ENCODE peak calls at places on chromosome 4, in nine cellular contexts. Y is dorsolateral prefrontal cortex, B is H7, P is right atrium auricular region, D is body of pancreas, M is heart left ventricle, T is astrocyte of the spinal cord, O is right cardiac atrium, F is GM23248. Q is an unnamed sample.

GRCh38 chr4:54403700-54404453 is 174.8 kb downstream of the PDGFRA start:
- DNase-seq in O (no peak), Y (no peak), T (no peak), D (no peak), P (no peak), M (no peak), F (no peak), B (no peak), Q (no peak)

GRCh38 chr4:32136081-32136787 is 1416.1 kb downstream of the PCDH7 start:
- DNase-seq in Y (no peak), T (no peak), B (no peak), F (no peak), O (no peak), P (no peak), M (no peak), D (no peak), Q (no peak)

GRCh38 chr4:68373513-68373912 is 23.6 kb upstream of the YTHDC1 start:
- DNase-seq in T (peak), Y (peak), F (peak), P (peak), D (peak), O (peak), B (peak), M (peak), Q (peak)

GRCh38 chr4:170014359-170015008 is 11.7 kb downstream of the MFAP3L start:
- DNase-seq in F (peak), Y (no peak), B (no peak), T (peak), P (no peak), D (no peak), M (no peak), O (no peak), Q (peak)

GRCh38 chr4:151859646-151860045 is 98.8 kb upstream of the GATB start:
- DNase-seq in B (no peak), D (no peak), F (no peak), Y (no peak), T (no peak), O (no peak), M (no peak), P (no peak), Q (no peak)

GRCh38 chr4:18020145-18020670 is 1.3 kb downstream of the LCORL start:
- DNase-seq in D (no peak), Y (no peak), P (no peak), M (no peak), T (peak), F (peak), O (peak), B (peak), Q (peak)

GRCh38 chr4:85522836-85523235 is 47.9 kb downstream of the ARHGAP24 start:
- DNase-seq in P (no peak), Y (no peak), D (no peak), O (no peak), M (no peak), T (peak), B (no peak), F (no peak), Q (no peak)

GRCh38 chr4:154566639-154567204 is 3.9 kb downstream of the FGB start:
- DNase-seq in Y (no peak), T (peak), F (no peak), O (no peak), D (no peak), B (no peak), P (no peak), M (no peak), Q (no peak)

GRCh38 chr4:101018836-101019235 is 328.5 kb downstream of the PPP3CA start:
- DNase-seq in Y (no peak), D (no peak), T (no peak), O (peak), M (no peak), F (no peak), P (no peak), B (no peak), Q (no peak)

GRCh38 chr4:58313444-58313843 is 1203.3 kb upstream of the IGFBP7 start:
- DNase-seq in T (no peak), M (no peak), D (no peak), Y (no peak), O (no peak), P (no peak), B (no peak), F (no peak), Q (no peak)

GRCh38 chr4:141926414-141926813 is 290.0 kb downstream of the IL15 start:
- DNase-seq in F (no peak), B (no peak), O (no peak), Y (no peak), P (no peak), T (no peak), D (no peak), M (no peak), Q (no peak)

GRCh38 chr4:40311811-40312346 is 23.3 kb upstream of the CHRNA9 start:
- DNase-seq in Y (no peak), P (no peak), M (no peak), F (no peak), T (no peak), O (no peak), B (no peak), D (no peak), Q (no peak)

GRCh38 chr4:150115851-150116250 is 37.6 kb downstream of the DCLK2 start:
- DNase-seq in M (no peak), O (no peak), D (no peak), F (peak), B (no peak), T (no peak), Y (no peak), P (no peak), Q (no peak)

GRCh38 chr4:54109226-54110018 is 9.5 kb downstream of the GSX2 start:
- DNase-seq in M (no peak), F (no peak), D (no peak), Y (no peak), T (no peak), B (peak), O (no peak), P (no peak), Q (no peak)

GRCh38 chr4:726816-727215 is 21.2 kb downstream of the PCGF3 start:
- DNase-seq in F (no peak), P (no peak), M (no peak), Y (no peak), T (no peak), B (no peak), D (no peak), O (peak), Q (no peak)

GRCh38 chr4:174404677-174405076 is 117.6 kb downstream of the HPGD start:
- DNase-seq in T (no peak), F (no peak), O (no peak), Y (no peak), M (no peak), P (no peak), D (no peak), B (no peak), Q (no peak)

GRCh38 chr4:94603170-94603747 is 151.5 kb downstream of the PDLIM5 start:
- DNase-seq in M (peak), D (no peak), Y (no peak), B (no peak), P (no peak), F (peak), O (peak), T (peak), Q (peak)

GRCh38 chr4:14871676-14872430 is 130.4 kb upstream of the CPEB2 start:
- DNase-seq in F (peak), P (no peak), O (no peak), Y (no peak), M (no peak), B (peak), T (no peak), D (no peak), Q (peak)

GRCh38 chr4:156321203-156321602 is 367.5 kb upstream of the CTSO start:
- DNase-seq in D (no peak), F (peak), M (no peak), Y (no peak), O (no peak), P (no peak), B (no peak), T (peak), Q (peak)

DNA sequence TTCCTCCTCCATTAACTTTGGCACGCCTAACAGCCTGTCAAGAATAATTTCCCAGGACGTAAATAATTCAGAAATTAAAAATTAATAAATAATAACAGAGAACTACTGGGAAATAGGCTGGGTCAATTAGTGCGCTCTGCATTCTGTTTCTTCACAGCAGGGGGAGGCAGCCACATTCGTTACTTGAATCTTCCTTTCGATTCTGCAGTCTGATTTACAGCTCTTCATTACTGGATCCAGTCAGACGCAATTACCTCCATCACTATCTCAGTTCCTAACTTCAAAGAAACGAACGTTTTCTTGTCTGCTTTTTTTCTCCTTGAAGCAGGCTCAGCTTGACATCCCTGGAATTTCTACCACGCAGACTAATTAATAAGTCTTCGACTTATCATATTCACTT is 9.0 kb upstream of the RPL34 start:
- DNase-seq in B (no peak), F (peak), M (no peak), O (no peak), Y (no peak), D (no peak), T (no peak), P (no peak), Q (peak)
- H3K4me3 ChIP-seq in B (no peak), F (peak), M (peak), O (peak), Y (peak), D (no peak), T (peak), P (peak), Q (peak)

GRCh38 chr4:184267673-184268573 is 50.2 kb upstream of the ENPP6 start:
- DNase-seq in F (peak), B (no peak), Y (no peak), P (peak), T (peak), D (no peak), O (no peak), M (peak), Q (peak)

GRCh38 chr4:184263910-184264732 is 46.4 kb upstream of the ENPP6 start:
- DNase-seq in D (peak), P (peak), B (peak), M (peak), F (peak), Y (peak), O (peak), T (peak), Q (peak)

GRCh38 chr4:184263461-184263860 is 45.8 kb upstream of the ENPP6 start:
- DNase-seq in F (no peak), O (no peak), T (no peak), P (no peak), D (no peak), Y (no peak), M (no peak), B (no peak), Q (no peak)

GRCh38 chr4:184267206-184267608 is 49.5 kb upstream of the ENPP6 start:
- DNase-seq in M (no peak), P (peak), T (no peak), D (no peak), Y (no peak), F (no peak), O (no peak), B (no peak), Q (no peak)

GRCh38 chr4:184265566-184266351 is 48.1 kb upstream of the ENPP6 start:
- DNase-seq in T (peak), P (peak), M (no peak), B (no peak), D (no peak), Y (no peak), O (no peak), F (peak), Q (peak)
- H3K4me3 ChIP-seq in T (no peak), P (peak), M (peak), B (no peak), D (no peak), Y (no peak), O (peak), F (no peak), Q (no peak)

GRCh38 chr4:182143822-182144620 is 99.2 kb upstream of the TENM3 start:
- DNase-seq in Y (no peak), B (peak), M (no peak), D (peak), P (no peak), T (peak), O (peak), F (peak), Q (peak)

GRCh38 chr4:182143086-182143821 is 99.9 kb upstream of the TENM3 start:
- DNase-seq in B (peak), F (peak), O (no peak), Y (no peak), M (no peak), T (peak), D (peak), P (no peak), Q (peak)

GRCh38 chr4:182141046-182141445 is 102.2 kb upstream of the TENM3 start:
- DNase-seq in M (no peak), F (no peak), T (peak), Y (no peak), D (no peak), P (no peak), O (no peak), B (peak), Q (no peak)

GRCh38 chr4:182141623-182142022 is 101.6 kb upstream of the TENM3 start:
- DNase-seq in O (no peak), T (peak), B (no peak), M (no peak), F (no peak), Y (no peak), D (no peak), P (no peak), Q (no peak)

DNA sequence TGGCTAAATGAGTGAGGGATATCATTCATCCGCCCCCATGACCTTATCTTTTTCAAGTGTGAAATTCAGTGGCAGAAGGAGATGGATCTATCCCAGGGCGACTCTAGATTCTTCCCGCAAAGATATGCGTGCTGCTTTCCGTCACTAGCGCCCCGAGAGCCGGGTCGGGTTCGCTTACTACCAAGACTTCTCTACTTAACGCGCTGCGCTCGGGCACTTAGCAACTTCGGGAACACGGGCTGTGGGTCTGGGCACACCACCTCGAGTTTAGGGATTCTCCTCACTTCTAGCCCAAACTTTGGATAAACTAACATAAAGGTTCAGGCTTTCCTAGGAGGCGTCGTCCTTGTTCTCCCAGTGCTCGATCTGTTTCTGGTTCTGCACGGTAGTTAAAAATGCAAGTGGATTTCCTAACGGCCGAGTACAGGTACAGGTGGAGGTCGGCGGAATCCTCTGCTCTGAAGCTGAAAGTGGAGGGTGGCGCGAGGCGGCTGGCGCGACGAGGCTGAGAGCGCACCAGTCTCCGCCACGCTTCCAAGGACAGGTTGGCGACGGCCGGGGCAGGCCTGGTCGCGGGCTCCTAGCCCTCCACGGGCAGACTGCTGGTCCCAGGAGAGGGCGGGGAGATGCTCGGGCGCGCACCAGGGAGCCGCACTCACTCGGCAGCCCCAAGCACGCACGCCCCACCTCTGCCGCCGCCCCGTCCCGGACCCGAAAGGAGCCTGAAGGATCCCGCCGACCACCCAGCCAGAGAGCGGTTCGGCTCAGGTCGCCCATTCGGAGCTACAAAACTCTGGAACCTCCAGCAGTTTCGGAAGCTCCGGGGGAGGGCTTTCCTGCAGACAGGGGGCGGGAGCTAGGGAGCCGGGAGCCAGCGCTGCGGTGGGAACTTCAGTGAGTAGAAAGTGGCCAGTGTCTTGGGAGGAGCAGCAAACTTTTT is 100.8 kb upstream of the TENM3 start:
- DNase-seq in Y (no peak), F (peak), O (peak), D (no peak), B (peak), M (no peak), T (peak), P (no peak), Q (peak)
- H3K4me3 ChIP-seq in Y (peak), F (no peak), O (peak), D (no peak), B (peak), M (peak), T (peak), P (peak), Q (peak)

GRCh38 chr4:4792516-4792915 is 66.9 kb upstream of the MSX1 start:
- DNase-seq in D (no peak), Y (no peak), P (no peak), F (peak), M (no peak), B (no peak), O (no peak), T (peak), Q (peak)
- H3K4me3 ChIP-seq in D (no peak), Y (no peak), P (no peak), F (peak), M (no peak), B (no peak), O (no peak), T (no peak), Q (peak)

DNA sequence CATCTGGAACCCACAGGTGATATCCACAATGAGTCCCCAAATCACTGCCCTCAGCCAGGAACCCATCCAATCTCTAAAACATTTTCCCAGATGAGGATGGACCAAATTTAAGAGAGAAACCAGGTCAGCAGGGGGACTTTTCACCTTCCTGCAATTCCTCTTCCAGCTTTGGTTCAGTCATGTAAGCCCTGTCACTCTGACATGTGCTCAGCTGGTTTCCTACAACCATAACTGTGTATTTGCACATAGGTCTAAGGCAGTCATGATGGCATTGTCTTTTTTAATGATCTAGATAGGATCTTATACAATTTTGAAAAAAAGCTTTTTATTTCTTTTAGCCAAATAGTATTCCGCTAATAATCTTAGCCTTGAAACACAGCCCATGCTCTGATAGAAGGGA is 6.5 kb downstream of the CXXC4 start:
- DNase-seq in O (no peak), M (no peak), T (no peak), P (no peak), F (no peak), B (no peak), D (no peak), Y (no peak), Q (no peak)
- H3K4me3 ChIP-seq in O (no peak), M (no peak), T (no peak), P (no peak), F (no peak), B (no peak), D (no peak), Y (no peak), Q (no peak)

GRCh38 chr4:38673109-38673978 is 9.3 kb downstream of the KLF3 start:
- DNase-seq in B (peak), M (peak), T (no peak), Y (no peak), D (peak), P (peak), O (peak), F (peak), Q (peak)

GRCh38 chr4:38671594-38671943 is 7.6 kb downstream of the KLF3 start:
- DNase-seq in Y (no peak), O (no peak), T (no peak), F (no peak), M (no peak), B (no peak), P (no peak), D (no peak), Q (no peak)

GRCh38 chr4:38674206-38675144 is 10.5 kb downstream of the KLF3 start:
- DNase-seq in B (peak), Y (no peak), F (peak), P (no peak), O (peak), D (no peak), M (no peak), T (no peak), Q (peak)

GRCh38 chr4:38670939-38671593 is 7.1 kb downstream of the KLF3 start:
- DNase-seq in T (no peak), P (no peak), M (no peak), O (no peak), F (peak), D (peak), Y (no peak), B (no peak), Q (no peak)

DNA sequence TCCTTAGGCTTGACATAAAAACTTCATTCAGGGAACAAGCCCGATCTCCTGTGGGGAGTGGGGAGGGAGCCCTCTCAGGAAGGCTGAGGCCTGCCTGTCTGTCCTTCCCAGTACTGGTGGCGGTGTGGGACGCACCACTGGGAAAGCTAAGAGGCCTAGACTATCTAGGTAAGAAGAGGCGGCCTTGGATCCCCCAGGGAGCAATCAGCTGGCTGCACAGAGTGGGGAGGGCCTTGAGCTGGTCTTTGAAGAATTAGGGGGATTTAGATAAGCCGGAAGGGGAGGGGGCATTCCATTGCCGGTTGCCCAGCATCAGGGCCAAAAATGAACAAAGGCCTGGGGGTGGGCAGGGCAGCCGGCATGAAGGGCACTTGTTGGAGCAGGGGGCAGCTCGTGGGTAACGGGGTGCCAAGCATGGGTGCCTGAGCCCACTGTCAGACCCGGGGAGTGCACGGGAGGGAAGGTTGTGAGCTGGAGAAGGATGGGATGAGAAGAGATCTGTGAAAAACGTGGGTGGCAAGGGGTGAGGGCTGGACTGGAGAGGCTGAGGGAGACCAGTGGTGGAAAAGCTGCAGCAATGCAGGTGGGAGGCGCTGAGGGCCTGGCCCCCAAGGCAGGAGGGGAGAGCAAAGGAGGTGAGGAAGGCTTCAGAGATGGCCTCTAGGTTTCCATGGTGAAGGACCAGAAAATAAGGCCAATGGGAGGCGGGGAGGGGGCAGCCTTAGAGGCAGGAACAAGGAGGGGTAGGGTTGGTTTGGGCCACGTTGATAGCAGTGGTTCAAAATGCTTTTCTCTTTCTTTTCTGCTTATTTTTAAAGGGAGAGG is 8.5 kb downstream of the KLF3 start:
- DNase-seq in B (peak), Y (no peak), F (no peak), M (no peak), O (peak), D (peak), T (no peak), P (no peak), Q (no peak)
- H3K4me3 ChIP-seq in B (no peak), Y (no peak), F (peak), M (peak), O (no peak), D (no peak), T (no peak), P (peak), Q (peak)

GRCh38 chr4:86939123-86939522 is 4.3 kb downstream of the AFF1 start:
- DNase-seq in P (no peak), F (peak), D (no peak), M (no peak), Y (no peak), T (no peak), B (no peak), O (no peak), Q (no peak)

GRCh38 chr4:86940176-86940575 is 5.4 kb downstream of the AFF1 start:
- DNase-seq in M (no peak), D (no peak), P (no peak), Y (no peak), B (no peak), F (peak), O (no peak), T (no peak), Q (peak)

GRCh38 chr4:86940920-86941460 is 6.2 kb downstream of the AFF1 start:
- DNase-seq in D (no peak), F (no peak), T (no peak), B (no peak), P (no peak), O (no peak), Y (no peak), M (no peak), Q (no peak)

GRCh38 chr4:86942185-86942666 is 7.4 kb downstream of the AFF1 start:
- DNase-seq in Y (no peak), F (peak), P (no peak), M (no peak), O (no peak), D (no peak), T (no peak), B (no peak), Q (peak)

GRCh38 chr4:86939737-86940141 is 4.9 kb downstream of the AFF1 start:
- DNase-seq in O (no peak), Y (no peak), M (no peak), D (no peak), T (no peak), P (no peak), F (no peak), B (no peak), Q (no peak)
- H3K4me3 ChIP-seq in O (no peak), Y (no peak), M (no peak), D (no peak), T (no peak), P (no peak), F (no peak), B (no peak), Q (no peak)